ENCODE peak calls at places on chromosomes 5 and 9, in seven cellular contexts. U is cardiac muscle cell, N is ovary, F is PC-3, K is heart right ventricle, I is GM12878, D is OCI-LY7. C is an unnamed sample.

GRCh38 chr9:79651251-79651795 is 79.6 kb downstream of the TLE4 start:
- DNase-seq in F (no peak), D (no peak), N (no peak), U (no peak), I (no peak), K (no peak), C (no peak)

GRCh38 chr5:90747693-90748092 is 189.1 kb downstream of the ADGRV1 start:
- DNase-seq in K (no peak), D (no peak), F (peak), I (no peak), U (no peak), N (no peak), C (no peak)

GRCh38 chr5:128844354-128844923 is 120.8 kb upstream of the SLC27A6 start:
- DNase-seq in K (no peak), D (no peak), N (no peak), I (no peak), U (peak), F (peak), C (no peak)

GRCh38 chr5:45162974-45163373 is 354.2 kb downstream of the MRPS30 start:
- DNase-seq in U (no peak), K (no peak), D (no peak), F (no peak), I (no peak), N (no peak), C (no peak)

GRCh38 chr9:69314547-69314946 is 10.5 kb upstream of the ENTREP1 start:
- DNase-seq in U (no peak), F (peak), I (no peak), N (no peak), D (no peak), K (no peak), C (no peak)

GRCh38 chr5:143402464-143403356 is 776 bp downstream of the NR3C1 start:
- DNase-seq in I (no peak), F (peak), K (peak), N (peak), U (peak), D (peak), C (peak)

GRCh38 chr9:110444911-110445310 is 107.2 kb upstream of the TXNDC8 start:
- DNase-seq in I (no peak), F (no peak), N (no peak), K (no peak), U (no peak), D (no peak), C (no peak)

GRCh38 chr5:107011530-107012115 is 659.1 kb downstream of the EFNA5 start:
- DNase-seq in D (no peak), K (no peak), N (no peak), U (no peak), F (peak), I (no peak), C (no peak)

GRCh38 chr9:112348257-112348992 is 15.0 kb upstream of the PTBP3 start:
- DNase-seq in I (no peak), U (peak), K (peak), D (peak), N (peak), F (no peak), C (peak)

GRCh38 chr5:24749701-24750100 is 104.9 kb upstream of the CDH10 start:
- DNase-seq in I (no peak), D (no peak), K (no peak), F (no peak), N (no peak), U (no peak), C (no peak)

GRCh38 chr9:124008307-124008854 is 3.2 kb upstream of the LHX2 start:
- DNase-seq in N (no peak), U (no peak), I (no peak), D (no peak), F (peak), K (no peak), C (no peak)

GRCh38 chr9:27157086-27157485 is 48.1 kb downstream of the TEK start:
- DNase-seq in D (no peak), I (no peak), K (no peak), F (peak), U (no peak), N (no peak), C (no peak)

GRCh38 chr5:133199366-133199901 is 147.6 kb downstream of the HSPA4 start:
- DNase-seq in N (no peak), D (no peak), I (no peak), K (no peak), F (no peak), U (no peak), C (no peak)

GRCh38 chr5:137218471-137218870 is 280.7 kb downstream of the SPOCK1 start:
- DNase-seq in F (peak), N (no peak), D (no peak), K (no peak), I (no peak), U (no peak), C (peak)

GRCh38 chr5:132221781-132222648 is 5.6 kb downstream of the P4HA2 start:
- DNase-seq in U (no peak), I (no peak), K (peak), N (peak), F (no peak), D (no peak), C (no peak)

GRCh38 chr5:173458819-173459218 is 130.6 kb upstream of the STC2 start:
- DNase-seq in N (no peak), F (peak), I (no peak), K (no peak), U (no peak), D (no peak), C (no peak)

GRCh38 chr5:81717221-81717620 is 33.7 kb downstream of the SSBP2 start:
- DNase-seq in U (no peak), K (no peak), I (no peak), N (no peak), F (no peak), D (no peak), C (no peak)

GRCh38 chr9:119689879-119690278 is 320.6 kb upstream of the BRINP1 start:
- DNase-seq in I (no peak), U (peak), K (no peak), F (no peak), N (no peak), D (no peak), C (no peak)

GRCh38 chr9:102049586-102050246 is 311.3 kb upstream of the GRIN3A start:
- DNase-seq in K (no peak), D (no peak), U (no peak), F (no peak), I (no peak), N (no peak), C (no peak)

GRCh38 chr9:102047549-102047948 is 309.1 kb upstream of the GRIN3A start:
- DNase-seq in N (no peak), U (no peak), D (no peak), K (no peak), F (no peak), I (no peak), C (no peak)

GRCh38 chr9:102044133-102044532 is 305.7 kb upstream of the GRIN3A start:
- DNase-seq in D (no peak), U (no peak), F (no peak), N (no peak), I (no peak), K (no peak), C (no peak)
- H3K27ac ChIP-seq in D (no peak), U (no peak), F (no peak), N (no peak), I (no peak), K (no peak), C (no peak)

GRCh38 chr9:133140174-133140505 is 19.1 kb upstream of the RALGDS start:
- DNase-seq in U (no peak), F (no peak), D (no peak), N (no peak), I (no peak), K (no peak), C (no peak)
- H3K27ac ChIP-seq in U (no peak), F (no peak), D (no peak), N (no peak), I (no peak), K (no peak), C (peak)

GRCh38 chr5:154801083-154801482 is 45.9 kb downstream of the LARP1 start:
- DNase-seq in F (peak), N (no peak), K (no peak), D (no peak), I (no peak), U (no peak), C (no peak)
- H3K27ac ChIP-seq in F (no peak), N (no peak), K (no peak), D (no peak), I (no peak), U (peak), C (no peak)

GRCh38 chr5:32193591-32193990 is 19.5 kb upstream of the GOLPH3 start:
- DNase-seq in I (no peak), N (no peak), U (no peak), D (no peak), K (peak), F (peak), C (peak)
- H3K27ac ChIP-seq in I (no peak), N (no peak), U (no peak), D (no peak), K (peak), F (no peak), C (no peak)

GRCh38 chr5:167699434-167699833 is 592.0 kb upstream of the WWC1 start:
- DNase-seq in F (peak), N (no peak), I (no peak), K (no peak), U (peak), D (no peak), C (no peak)
- H3K27ac ChIP-seq in F (peak), N (no peak), I (no peak), K (no peak), U (peak), D (no peak), C (no peak)

GRCh38 chr5:72519191-72519590 is 12.0 kb upstream of the ZNF366 start:
- DNase-seq in F (no peak), K (no peak), I (no peak), U (no peak), D (no peak), N (no peak), C (no peak)
- H3K27ac ChIP-seq in F (no peak), K (peak), I (peak), U (no peak), D (no peak), N (no peak), C (peak)

GRCh38 chr9:6909186-6909585 is 151.4 kb downstream of the KDM4C start:
- DNase-seq in F (no peak), I (no peak), K (no peak), N (no peak), U (peak), D (no peak), C (no peak)
- H3K27ac ChIP-seq in F (no peak), I (no peak), K (no peak), N (no peak), U (peak), D (no peak), C (no peak)

DNA sequence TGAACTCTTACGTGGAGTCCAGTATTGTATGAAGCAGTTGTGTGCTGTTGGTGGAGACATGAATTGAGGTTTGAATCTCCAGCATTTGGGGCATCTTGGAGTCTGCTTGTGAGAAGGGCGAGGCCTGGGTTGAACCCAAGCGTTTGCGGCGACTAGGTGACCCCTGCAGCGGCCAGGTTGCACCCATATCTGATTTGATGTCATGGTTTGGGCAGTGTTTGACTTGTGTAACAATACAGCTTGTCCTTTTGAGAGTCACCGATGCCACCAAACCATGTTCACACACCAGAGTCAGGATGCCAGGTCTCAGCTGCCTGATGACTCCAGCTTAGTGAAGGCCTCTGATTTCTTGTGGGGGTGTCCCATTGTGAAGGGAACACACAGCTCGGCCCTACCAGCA is 2.1 kb downstream of the TRAF2 start:
- DNase-seq in F (no peak), D (no peak), I (no peak), N (no peak), K (no peak), U (no peak), C (no peak)
- H3K27ac ChIP-seq in F (no peak), D (no peak), I (no peak), N (no peak), K (no peak), U (no peak), C (no peak)